ENCODE peak calls at places on chromosome 17, in four cellular contexts. M, D, L and E are unnamed samples.

GRCh38 chr17:32007463-32008298 is 498 bp downstream of the LRRC37B start:
- DNase-seq in D (peak), L (peak), M (peak), E (no peak)

GRCh38 chr17:76417499-76418143 is 33.2 kb downstream of the SPHK1 start:
- DNase-seq in M (no peak), D (peak), L (no peak), E (no peak)

GRCh38 chr17:43396491-43397060 is 2.2 kb upstream of the ARL4D start:
- DNase-seq in D (no peak), L (no peak), M (no peak), E (no peak)

GRCh38 chr17:75267146-75267402 is 4.0 kb downstream of the MIF4GD start:
- DNase-seq in M (no peak), L (no peak), D (no peak), E (no peak)

GRCh38 chr17:49407981-49408501 is 6.6 kb downstream of the PHB1 start:
- DNase-seq in L (peak), M (peak), D (peak), E (peak)

GRCh38 chr17:15341385-15341849 is at the start of gene TEKT3:
- DNase-seq in L (peak), M (peak), D (peak), E (peak)

GRCh38 chr17:72420775-72421127 is 299.9 kb downstream of the SOX9 start:
- DNase-seq in M (no peak), L (no peak), D (no peak), E (no peak)

GRCh38 chr17:46841561-46842379 is 9.6 kb upstream of the WNT9B start:
- DNase-seq in L (no peak), M (no peak), D (no peak), E (peak)

GRCh38 chr17:12140685-12141084 is 120.0 kb downstream of the MAP2K4 start:
- DNase-seq in L (no peak), D (no peak), M (no peak), E (no peak)

GRCh38 chr17:81950501-81950900 is 3.5 kb upstream of the MYADML2 start:
- DNase-seq in D (no peak), L (no peak), M (no peak), E (no peak)

GRCh38 chr17:5035356-5035755 is at the start of gene SLC52A1:
- DNase-seq in M (no peak), L (no peak), D (no peak), E (no peak)
- TF ChIP-seq CTCF in M (no peak), L (no peak), D (no peak), E (no peak)

DNA sequence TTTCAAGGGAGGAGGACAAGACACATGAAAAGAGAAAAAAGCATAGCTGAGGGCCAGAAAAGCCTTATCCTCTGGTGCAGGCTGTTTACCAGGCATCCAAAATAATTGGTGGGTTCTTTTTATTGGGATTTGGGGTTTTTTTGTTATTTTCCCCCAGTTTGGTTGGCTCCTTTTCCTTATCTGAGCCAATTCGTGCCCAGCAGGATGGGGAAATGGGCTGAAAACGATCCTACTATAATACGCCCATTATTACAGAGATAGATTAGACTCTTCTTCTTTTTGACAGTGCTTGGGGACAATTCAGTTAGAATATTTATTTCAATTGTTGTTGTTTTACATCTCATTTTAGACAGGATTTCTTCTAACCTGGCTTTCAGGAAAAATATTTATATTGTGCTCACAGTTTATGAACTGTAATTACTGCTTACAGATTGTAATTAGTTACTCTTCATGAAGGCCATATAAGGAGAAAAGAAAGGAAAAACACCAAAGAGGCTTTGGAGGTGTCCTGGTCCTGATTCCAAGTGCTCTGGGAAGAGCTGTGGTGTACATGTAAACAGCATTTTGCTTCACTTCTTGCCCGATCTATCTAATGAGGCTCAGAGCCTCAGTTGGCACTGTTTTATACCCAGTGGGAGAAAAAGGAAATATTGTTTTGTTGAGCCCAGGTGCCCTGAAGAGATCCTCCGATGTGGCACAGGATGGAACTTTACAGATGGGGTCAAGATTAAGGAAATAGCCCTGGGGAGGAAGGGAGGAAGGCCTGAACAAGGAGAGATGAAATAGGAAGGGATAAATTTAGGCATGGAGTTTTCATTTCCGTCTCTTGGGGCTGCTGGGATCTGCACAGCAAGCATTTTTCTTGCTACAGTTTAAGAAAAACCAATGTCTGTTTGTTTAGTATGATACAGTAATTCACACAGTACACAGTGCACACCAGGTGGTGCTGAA is 611 bp upstream of the ANKRD40 start:
- DNase-seq in L (no peak), M (no peak), D (no peak), E (no peak)
- TF ChIP-seq CTCF in L (no peak), M (no peak), D (no peak), E (no peak)

DNA sequence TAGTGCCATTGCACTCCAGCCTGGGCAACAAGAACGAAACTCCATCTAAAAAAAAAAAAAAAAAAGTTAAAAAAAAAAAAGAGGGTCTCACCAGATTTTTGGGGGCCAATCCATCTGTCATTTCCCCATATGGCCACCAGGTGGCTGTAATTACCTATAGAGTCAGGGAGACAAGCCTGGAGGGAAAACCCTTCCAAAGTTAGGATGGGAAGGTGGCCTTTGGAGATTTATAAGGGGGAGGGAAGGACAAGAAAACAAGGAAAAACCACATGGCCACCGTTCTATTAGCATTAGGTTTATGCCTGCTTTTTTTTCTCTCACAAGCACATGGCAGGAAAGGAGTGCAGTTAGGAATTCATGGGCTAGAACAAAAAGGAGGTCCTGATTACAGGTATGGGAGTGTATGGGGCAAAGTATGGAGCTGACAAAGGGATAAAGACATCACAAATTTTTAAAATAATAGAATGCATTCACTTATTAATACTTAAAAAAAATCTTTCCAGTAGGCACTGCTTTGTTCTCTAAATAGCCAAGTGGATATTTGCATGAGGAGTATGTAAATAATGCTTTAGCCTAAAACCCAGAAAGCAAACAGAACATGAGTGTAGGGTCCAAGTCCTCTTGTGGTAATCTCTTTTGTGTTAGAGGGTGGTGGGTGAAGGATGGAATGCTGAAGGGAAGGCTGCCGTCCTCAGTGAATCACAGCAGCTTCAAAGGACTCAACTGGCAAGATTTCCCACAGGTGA is 5.1 kb downstream of the CYB5D1 start:
- DNase-seq in M (peak), L (peak), D (no peak), E (peak)
- TF ChIP-seq CTCF in M (peak), L (peak), D (peak), E (peak)

GRCh38 chr17:40561871-40562611 is 3.2 kb downstream of the CCR7 start:
- DNase-seq in L (no peak), M (no peak), D (no peak), E (no peak)
- TF ChIP-seq CTCF in L (no peak), M (peak), D (no peak), E (no peak)

GRCh38 chr17:45262516-45263476 is 902 bp upstream of the SPATA32 start:
- DNase-seq in M (peak), D (no peak), L (no peak), E (no peak)
- TF ChIP-seq CTCF in M (no peak), D (no peak), L (no peak), E (no peak)

GRCh38 chr17:58121925-58122324 is 26.3 kb upstream of the OR4D1 start:
- DNase-seq in M (peak), L (peak), D (no peak), E (no peak)
- TF ChIP-seq CTCF in M (no peak), L (peak), D (peak), E (no peak)

GRCh38 chr17:35557353-35557752 is 3.3 kb downstream of the SLFN14 start:
- DNase-seq in L (no peak), M (no peak), D (no peak), E (no peak)

GRCh38 chr17:35554668-35555067 is 6.0 kb downstream of the SLFN14 start:
- DNase-seq in L (no peak), D (no peak), M (no peak), E (no peak)

GRCh38 chr17:35553310-35553709 is 7.3 kb downstream of the SLFN14 start:
- DNase-seq in D (no peak), L (no peak), M (no peak), E (no peak)

GRCh38 chr17:35559495-35559894 is 1.1 kb downstream of the SLFN14 start:
- DNase-seq in D (no peak), M (no peak), L (no peak), E (no peak)

GRCh38 chr17:35555695-35556094 is 4.9 kb downstream of the SLFN14 start:
- DNase-seq in D (no peak), M (no peak), L (peak), E (no peak)
- TF ChIP-seq CTCF in D (no peak), M (peak), L (peak), E (no peak)

GRCh38 chr17:66858182-66859083 is 23.5 kb downstream of the CACNG5 start:
- DNase-seq in D (no peak), M (no peak), L (no peak), E (no peak)

GRCh38 chr17:66849851-66850580 is 15.1 kb downstream of the CACNG5 start:
- DNase-seq in D (no peak), M (no peak), L (no peak), E (no peak)

GRCh38 chr17:66850692-66851091 is 15.8 kb downstream of the CACNG5 start:
- DNase-seq in D (no peak), L (no peak), M (no peak), E (no peak)

GRCh38 chr17:66860204-66860603 is 25.3 kb downstream of the CACNG5 start:
- DNase-seq in L (no peak), M (no peak), D (no peak), E (no peak)

GRCh38 chr17:66855204-66855603 is 20.3 kb downstream of the CACNG5 start:
- DNase-seq in D (no peak), M (no peak), L (peak), E (no peak)
- TF ChIP-seq CTCF in D (no peak), M (no peak), L (peak), E (no peak)

DNA sequence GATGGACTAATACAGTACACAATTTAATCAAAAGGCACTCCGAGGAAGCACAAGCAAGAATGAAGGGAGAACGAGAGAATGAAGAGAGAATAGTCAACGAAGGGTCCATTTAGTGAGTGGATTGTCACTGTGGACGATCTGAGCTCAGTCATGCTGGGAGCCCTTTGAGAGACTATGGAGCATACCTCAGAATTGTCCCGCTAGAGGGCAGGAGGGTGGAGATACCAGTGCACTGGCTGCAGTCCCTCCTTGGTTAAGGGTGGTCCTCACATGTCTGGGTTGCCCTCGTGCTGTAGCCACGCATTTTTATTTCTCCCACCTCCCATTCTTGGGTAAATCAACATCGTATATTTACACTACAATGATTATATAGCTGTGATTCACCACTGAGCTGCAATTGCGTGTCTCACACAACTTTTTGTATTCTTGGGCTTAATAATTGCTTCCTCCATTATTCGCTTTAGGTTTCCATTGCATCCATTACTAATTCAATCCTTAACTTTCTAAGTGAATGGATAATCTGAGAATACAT is 33.2 kb upstream of the FAM20A start:
- DNase-seq in D (no peak), L (no peak), M (no peak), E (no peak)
- TF ChIP-seq CTCF in D (no peak), L (no peak), M (no peak), E (no peak)